ENCODE peak calls at places on chromosomes 16 and 17, in six cellular contexts. O is mesenchymal stem cell, X is NCI-H1092 treated with DMSO at 0.1 percent for 48 hours, H is NCI-H1417, L is tibial artery, U is PC-3. P is an unnamed sample.

GRCh38 chr17:50837980-50838954 is 2.9 kb downstream of the WFIKKN2 start:
- DNase-seq in O (no peak), X (no peak), H (no peak), L (peak), U (no peak), P (no peak)

GRCh38 chr16:698911-699671 is 6.5 kb downstream of the FBXL16 start:
- DNase-seq in O (no peak), X (no peak), H (no peak), L (no peak), U (no peak), P (no peak)

GRCh38 chr17:4045477-4045876 is 81.2 kb upstream of the ATP2A3 start:
- DNase-seq in O (no peak), X (no peak), H (no peak), L (no peak), U (no peak), P (no peak)

GRCh38 chr17:31533546-31534155 is 142.2 kb downstream of the RAB11FIP4 start:
- DNase-seq in O (peak), X (peak), H (no peak), L (no peak), U (peak), P (no peak)

GRCh38 chr16:9114842-9115241 is 23.4 kb downstream of the HAPSTR1 start:
- DNase-seq in O (no peak), X (no peak), H (no peak), L (no peak), U (no peak), P (no peak)

GRCh38 chr16:83806036-83806435 is 1.7 kb upstream of the HSBP1 start:
- DNase-seq in O (no peak), X (no peak), H (no peak), L (no peak), U (no peak), P (no peak)

GRCh38 chr17:34542700-34543336 is 36.6 kb upstream of the TMEM132E start:
- DNase-seq in O (peak), X (peak), H (peak), L (no peak), U (peak), P (peak)

GRCh38 chr17:39719966-39720365 is 10.4 kb downstream of the MIEN1 start:
- DNase-seq in O (no peak), X (no peak), H (no peak), L (no peak), U (no peak), P (no peak)

GRCh38 chr17:55005520-55005919 is 37.0 kb downstream of the STXBP4 start:
- DNase-seq in O (peak), X (no peak), H (no peak), L (no peak), U (peak), P (peak)

GRCh38 chr16:57868913-57869520 is 66.7 kb upstream of the KIFC3 start:
- DNase-seq in O (no peak), X (no peak), H (no peak), L (no peak), U (no peak), P (no peak)

GRCh38 chr16:2043980-2044451 is 3.6 kb downstream of the NTHL1 start:
- DNase-seq in O (no peak), X (peak), H (no peak), L (no peak), U (no peak), P (no peak)

GRCh38 chr16:19578378-19578851 is 22.9 kb downstream of the VPS35L start:
- DNase-seq in O (no peak), X (no peak), H (no peak), L (no peak), U (no peak), P (no peak)

GRCh38 chr17:9408381-9408780 is 167.2 kb downstream of the STX8 start:
- DNase-seq in O (peak), X (no peak), H (no peak), L (no peak), U (peak), P (no peak)

GRCh38 chr16:90012978-90013745 is 6.1 kb downstream of the DBNDD1 start:
- DNase-seq in O (no peak), X (no peak), H (no peak), L (no peak), U (no peak), P (no peak)

GRCh38 chr16:58187092-58187491 is 10.8 kb downstream of the CSNK2A2 start:
- DNase-seq in O (no peak), X (no peak), H (no peak), L (no peak), U (no peak), P (no peak)

GRCh38 chr17:67243284-67243683 is 1.7 kb downstream of the HELZ start:
- DNase-seq in O (no peak), X (no peak), H (no peak), L (no peak), U (no peak), P (no peak)

GRCh38 chr17:79330696-79331095 is 256.1 kb downstream of the ENGASE start:
- DNase-seq in O (no peak), X (no peak), H (no peak), L (no peak), U (no peak), P (no peak)

GRCh38 chr17:9178319-9178718 is 157.0 kb downstream of the NTN1 start:
- DNase-seq in O (no peak), X (no peak), H (no peak), L (no peak), U (no peak), P (no peak)

GRCh38 chr17:35668807-35669206 is 62.6 kb upstream of the RASL10B start:
- DNase-seq in O (no peak), X (no peak), H (no peak), L (no peak), U (no peak), P (no peak)

P was measured in COR-L47.